ENCODE peak calls at places on chromosomes 13 and 19, in nine cellular contexts. N is HFFc6, U is GM20000, C is A549, S is choroid plexus epithelial cell, L is K562, W is H1, H is cardiac fibroblast, B is heart right ventricle. P is an unnamed sample.

GRCh38 chr13:51769455-51770127 is 34.4 kb downstream of the DHRS12 start:
- DNase-seq in U (no peak), H (peak; percentile 35), N (no peak), W (no peak), B (peak; percentile 57), C (no peak), L (no peak), S (peak; percentile 26), P (no peak)

GRCh38 chr13:52053460-52053859 is 29.0 kb downstream of the UTP14C start:
- DNase-seq in L (no peak), B (no peak), C (no peak), W (no peak), U (no peak), S (no peak), H (peak; percentile 17), N (no peak), P (no peak)

GRCh38 chr19:38277969-38278680 is 13.8 kb downstream of the SPINT2 start:
- DNase-seq in B (peak; percentile 61), U (no peak), L (no peak), S (no peak), N (peak; percentile 57), H (peak; percentile 91), W (no peak), C (no peak), P (no peak)

GRCh38 chr19:13281567-13282291 is 131.5 kb downstream of the IER2 start:
- DNase-seq in B (no peak), H (no peak), L (no peak), S (no peak), C (no peak), N (no peak), U (no peak), W (no peak), P (no peak)

GRCh38 chr13:40484981-40485380 is 181.5 kb downstream of the FOXO1 start:
- DNase-seq in H (peak; percentile 12), C (no peak), U (no peak), N (no peak), L (no peak), B (no peak), S (no peak), W (no peak), P (no peak)

GRCh38 chr19:33630880-33631627 is 9.3 kb downstream of the CHST8 start:
- DNase-seq in N (no peak), U (no peak), H (no peak), L (no peak), C (no peak), S (no peak), B (no peak), W (no peak), P (no peak)

GRCh38 chr13:112651750-112652511 is 37.9 kb upstream of the ATP11A start:
- DNase-seq in W (no peak), U (no peak), H (no peak), S (no peak), C (no peak), N (no peak), B (no peak), L (no peak), P (no peak)

GRCh38 chr13:20590568-20590967 is 23.6 kb downstream of the IFT88 start:
- DNase-seq in W (no peak), U (no peak), S (no peak), B (no peak), H (no peak), C (no peak), L (no peak), N (no peak), P (no peak)

GRCh38 chr13:51862965-51863364 is 1.2 kb downstream of the CCDC70 start:
- DNase-seq in L (no peak), S (no peak), C (no peak), U (no peak), H (no peak), W (no peak), N (no peak), B (no peak), P (no peak)

GRCh38 chr13:59493436-59493965 is 670.2 kb downstream of the DIAPH3 start:
- DNase-seq in U (no peak), S (peak; percentile 22), N (no peak), C (no peak), L (no peak), B (no peak), W (no peak), H (no peak), P (no peak)

GRCh38 chr13:52454459-52454824 is 836 bp upstream of the CKAP2 start:
- DNase-seq in L (no peak), H (peak; percentile 4), W (no peak), C (peak; percentile 4), S (peak; percentile 17), N (no peak), U (peak; percentile 66), B (no peak), P (no peak)

GRCh38 chr19:32650671-32651070 is 24.3 kb downstream of the ANKRD27 start:
- DNase-seq in B (no peak), C (no peak), H (no peak), S (no peak), N (no peak), W (no peak), U (no peak), L (no peak), P (no peak)

GRCh38 chr19:58345558-58345957 is 7.7 kb downstream of the A1BG start:
- DNase-seq in N (no peak), S (no peak), C (no peak), H (no peak), U (no peak), B (no peak), L (no peak), W (no peak), P (no peak)

GRCh38 chr19:47273313-47274070 is 1.2 kb upstream of the INAFM1 start:
- DNase-seq in H (peak; percentile 96), C (peak; percentile 96), N (peak; percentile 90), W (peak; percentile 79), L (peak; percentile 86), S (peak; percentile 96), U (peak; percentile 97), B (peak; percentile 91), P (peak; percentile 78)

DNA sequence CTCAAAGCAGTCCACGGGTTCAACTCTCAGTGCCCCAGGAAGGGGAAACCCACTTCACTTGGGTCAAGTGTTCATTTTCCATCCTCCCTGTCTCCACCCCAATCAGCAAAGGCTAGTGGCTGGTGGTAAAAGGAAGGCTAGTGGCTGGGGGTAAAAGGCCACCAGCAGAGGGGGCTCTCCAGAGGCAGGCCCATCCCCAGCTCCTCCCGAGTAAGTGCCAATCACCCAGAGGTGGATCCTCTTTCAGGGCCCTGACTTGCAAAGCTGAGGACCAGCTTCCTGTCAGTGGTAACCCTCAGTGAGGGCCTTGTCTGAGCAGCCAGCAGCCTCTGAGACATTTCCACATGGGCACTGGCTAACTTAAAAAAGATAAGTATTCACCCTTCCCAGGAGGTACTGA is 22.0 kb upstream of the TPT1 start:
- DNase-seq in L (peak; percentile 53), B (no peak), U (no peak), W (peak; percentile 39), C (no peak), N (no peak), H (no peak), S (no peak), P (no peak)
- TF ChIP-seq CTCF in L (peak; percentile 74), B (no peak), U (peak; percentile 11), W (peak; percentile 79), C (no peak), N (peak; percentile 50), H (no peak), S (no peak), P (no peak)

DNA sequence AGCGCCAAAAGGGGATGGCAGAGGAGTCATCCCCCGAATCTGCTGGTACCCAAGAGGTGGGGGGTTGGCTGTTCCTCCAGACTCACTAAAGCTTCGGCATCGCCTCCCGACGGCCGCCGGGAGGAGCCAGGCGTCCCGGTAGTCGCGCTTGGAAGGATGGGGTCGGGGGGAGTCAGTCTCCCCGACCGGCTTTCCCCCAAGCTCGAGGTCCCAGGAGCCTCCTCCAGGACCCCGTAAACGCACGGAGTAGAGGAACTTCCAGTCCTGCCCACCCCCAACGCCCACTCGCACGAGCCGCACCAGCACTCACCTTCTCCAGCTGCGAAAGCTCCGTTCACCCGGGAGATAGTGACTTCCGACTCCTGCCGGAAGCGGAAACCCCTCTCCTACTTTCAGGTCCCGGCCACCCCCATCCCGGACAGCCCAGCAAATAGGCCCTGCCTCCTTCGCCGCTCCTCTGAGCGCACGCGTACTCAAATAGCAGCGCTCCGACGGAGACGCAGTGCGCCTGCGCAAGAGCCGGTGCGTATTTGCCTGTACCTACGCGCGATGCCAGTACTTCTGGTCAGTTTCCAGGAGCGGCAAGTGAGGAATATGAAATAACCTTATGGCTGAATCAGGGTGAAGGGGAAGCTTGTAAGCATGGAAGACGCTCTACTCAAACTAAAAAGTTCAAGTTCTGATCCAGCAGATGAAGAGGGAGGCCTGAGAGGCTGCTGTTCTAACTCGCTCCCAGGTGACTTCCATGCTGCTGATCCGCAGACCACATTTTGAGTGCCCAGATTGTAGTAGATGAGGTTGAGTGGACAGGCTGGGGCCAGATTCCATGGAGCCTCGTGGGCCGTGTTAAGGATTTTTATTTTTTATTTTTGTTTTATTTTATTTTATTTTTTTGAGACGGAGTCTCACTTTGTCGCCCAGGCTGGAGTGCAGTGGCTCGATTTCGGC is at the start of gene ELOF1:
- DNase-seq in S (peak; percentile 99), C (peak; percentile 97), H (peak; percentile 99), L (peak; percentile 94), U (peak; percentile 96), B (peak; percentile 98), W (peak; percentile 95), N (peak; percentile 98), P (peak; percentile 96)
- TF ChIP-seq CTCF in S (peak; percentile 38), C (no peak), H (peak; percentile 24), L (no peak), U (peak; percentile 25), B (no peak), W (peak; percentile 17), N (peak; percentile 49), P (no peak)

GRCh38 chr13:24539500-24540165 is 27.1 kb upstream of the PARP4 start:
- DNase-seq in B (no peak), S (no peak), H (no peak), N (no peak), L (no peak), U (no peak), W (no peak), C (no peak), P (no peak)

GRCh38 chr13:24541127-24541475 is 28.5 kb upstream of the PARP4 start:
- DNase-seq in C (no peak), S (no peak), N (no peak), H (no peak), U (peak; percentile 27), W (no peak), L (no peak), B (no peak), P (no peak)

GRCh38 chr13:24540236-24541126 is 27.9 kb upstream of the PARP4 start:
- DNase-seq in B (no peak), H (peak; percentile 26), U (no peak), L (peak; percentile 7), C (peak; percentile 56), S (peak; percentile 29), N (no peak), W (peak; percentile 54), P (no peak)
- TF ChIP-seq CTCF in B (peak; percentile 14), H (peak; percentile 24), U (no peak), L (peak; percentile 47), C (peak; percentile 13), S (peak; percentile 56), N (peak; percentile 46), W (peak; percentile 84), P (peak; percentile 38)

DNA sequence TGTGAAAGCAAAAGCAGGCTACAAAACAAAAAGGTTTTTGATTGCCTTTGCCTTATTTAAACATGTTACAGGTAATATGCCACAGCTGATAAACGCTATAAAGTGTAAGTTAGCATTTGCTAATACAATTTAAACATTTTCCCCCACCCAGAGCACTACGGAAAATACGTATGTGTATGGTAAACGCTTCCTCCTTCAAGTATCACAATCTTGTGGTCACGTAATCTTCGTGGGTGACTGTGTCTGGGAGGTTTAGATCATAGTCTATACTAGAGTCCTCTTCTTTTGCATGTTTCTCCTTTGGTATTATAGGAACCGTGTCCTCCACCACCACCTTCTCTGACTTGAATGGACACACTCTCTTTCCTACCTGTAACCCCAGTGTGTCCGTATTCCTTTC is 38.1 kb upstream of the POSTN start:
- DNase-seq in N (no peak), C (no peak), H (no peak), L (no peak), W (no peak), S (no peak), B (no peak), U (no peak), P (no peak)
- TF ChIP-seq CTCF in N (no peak), C (no peak), H (no peak), L (no peak), W (no peak), S (no peak), B (no peak), U (no peak), P (no peak)